ENCODE peak calls at places on chromosomes 4 and X, in seven cellular contexts. Q is pancreas, X is AG09319, L is lower lobe of right lung, J is right lobe of liver, A is fibroblast of pulmonary artery, Z is omental fat pad. E is an unnamed sample.

GRCh38 chr4:152709675-152710438 is 30.1 kb upstream of the TMEM154 start:
- DNase-seq in L (no peak), A (peak; percentile 25), J (no peak), Q (no peak), Z (no peak), X (no peak), E (no peak)

GRCh38 chr4:183455431-183456145 is 11.2 kb downstream of the CDKN2AIP start:
- DNase-seq in A (no peak), Q (no peak), Z (no peak), J (no peak), X (no peak), L (no peak), E (no peak)

GRCh38 chr4:7138223-7139166 is 53.8 kb upstream of the SORCS2 start:
- DNase-seq in X (no peak), Q (no peak), A (no peak), Z (no peak), J (no peak), L (no peak), E (no peak)

GRCh38 chr4:102761478-102761790 is 666 bp upstream of the MANBA start:
- DNase-seq in L (no peak), A (peak; percentile 21), J (no peak), X (no peak), Q (no peak), Z (no peak), E (peak; percentile 27)

GRCh38 chr4:17664755-17665154 is 50.3 kb downstream of the MED28 start:
- DNase-seq in A (no peak), J (no peak), Q (no peak), L (no peak), X (no peak), Z (no peak), E (no peak)

GRCh38 chrX:131812847-131813825 is 210.0 kb upstream of the STK26 start:
- DNase-seq in J (no peak), L (no peak), X (peak; percentile 80), Z (peak; percentile 52), A (no peak), Q (peak; percentile 60), E (peak; percentile 93)

GRCh38 chr4:186726150-186726439 is 2.4 kb upstream of the FAT1 start:
- DNase-seq in J (no peak), A (no peak), Q (no peak), L (no peak), X (no peak), Z (no peak), E (no peak)

GRCh38 chr4:142840516-142841123 is 5.5 kb downstream of the INPP4B start:
- DNase-seq in L (no peak), Z (no peak), J (no peak), X (no peak), Q (no peak), A (peak; percentile 79), E (peak; percentile 65)

GRCh38 chr4:154529737-154530136 is 20.5 kb downstream of the PLRG1 start:
- DNase-seq in Q (no peak), A (no peak), L (no peak), X (no peak), Z (no peak), J (no peak), E (no peak)

GRCh38 chr4:68109891-68110290 is 19.8 kb downstream of the TMPRSS11F start:
- DNase-seq in A (no peak), Q (no peak), Z (no peak), L (no peak), J (no peak), X (no peak), E (no peak)

GRCh38 chr4:74391890-74392478 is 27.0 kb downstream of the EREG start:
- DNase-seq in A (no peak), L (no peak), Q (no peak), X (no peak), J (no peak), Z (no peak), E (no peak)

GRCh38 chr4:71944956-71945355 is 86.8 kb upstream of the NPFFR2 start:
- DNase-seq in L (no peak), Q (no peak), J (no peak), A (peak; percentile 57), X (no peak), Z (no peak), E (peak; percentile 0)

GRCh38 chr4:139300431-139301142 is 718 bp upstream of the NAA15 start:
- DNase-seq in J (no peak), A (peak; percentile 59), Z (no peak), Q (no peak), X (no peak), L (no peak), E (peak; percentile 73)

GRCh38 chrX:153773218-153773611 is 7.6 kb upstream of the SRPK3 start:
- DNase-seq in Q (peak; percentile 27), X (no peak), L (peak; percentile 18), Z (no peak), A (no peak), J (no peak), E (no peak)

GRCh38 chr4:8409271-8410065 is 31.1 kb downstream of the ACOX3 start:
- DNase-seq in J (no peak), Z (no peak), X (no peak), L (peak; percentile 69), Q (no peak), A (peak; percentile 18), E (peak; percentile 76)

GRCh38 chrX:144681501-144681900 is 565.8 kb upstream of the SPANXN1 start:
- DNase-seq in Z (no peak), J (no peak), A (peak; percentile 1), X (no peak), L (no peak), Q (no peak), E (peak; percentile 77)

GRCh38 chrX:1462596-1463251 is 10.0 kb upstream of the ASMTL start:
- DNase-seq in L (peak; percentile 19), Z (no peak), Q (no peak), X (no peak), J (peak; percentile 35), A (peak; percentile 95), E (peak; percentile 61)

GRCh38 chr4:26787461-26788340 is 72.9 kb upstream of the STIM2 start:
- DNase-seq in Q (peak; percentile 77), X (no peak), A (peak; percentile 59), Z (no peak), L (no peak), J (no peak), E (peak; percentile 30)

GRCh38 chr4:125368684-125369083 is 53.9 kb downstream of the FAT4 start:
- DNase-seq in L (no peak), J (no peak), A (peak; percentile 87), Z (no peak), Q (no peak), X (peak; percentile 67), E (peak; percentile 80)

GRCh38 chr4:3679851-3680311 is 86.3 kb upstream of the ADRA2C start:
- DNase-seq in X (no peak), A (no peak), Q (no peak), Z (no peak), J (no peak), L (peak; percentile 48), E (no peak)

GRCh38 chr4:15438939-15439524 is 11.2 kb downstream of the C1QTNF7 start:
- DNase-seq in J (no peak), Z (no peak), X (no peak), Q (no peak), A (no peak), L (no peak), E (no peak)

GRCh38 chr4:153759407-153760226 is at the start of gene RNF175:
- DNase-seq in Z (no peak), L (no peak), A (no peak), X (no peak), J (no peak), Q (no peak), E (no peak)

GRCh38 chrX:9656277-9656676 is 109.4 kb downstream of the GPR143 start:
- DNase-seq in L (no peak), J (no peak), Z (no peak), A (peak; percentile 41), X (no peak), Q (no peak), E (no peak)

GRCh38 chrX:23699636-23700194 is 32.4 kb downstream of the PRDX4 start:
- DNase-seq in Q (no peak), X (no peak), A (peak; percentile 48), L (no peak), J (no peak), Z (peak; percentile 32), E (peak; percentile 34)

GRCh38 chrX:23692166-23692565 is 24.9 kb downstream of the PRDX4 start:
- DNase-seq in Z (no peak), A (no peak), L (no peak), J (no peak), X (no peak), Q (no peak), E (no peak)

DNA sequence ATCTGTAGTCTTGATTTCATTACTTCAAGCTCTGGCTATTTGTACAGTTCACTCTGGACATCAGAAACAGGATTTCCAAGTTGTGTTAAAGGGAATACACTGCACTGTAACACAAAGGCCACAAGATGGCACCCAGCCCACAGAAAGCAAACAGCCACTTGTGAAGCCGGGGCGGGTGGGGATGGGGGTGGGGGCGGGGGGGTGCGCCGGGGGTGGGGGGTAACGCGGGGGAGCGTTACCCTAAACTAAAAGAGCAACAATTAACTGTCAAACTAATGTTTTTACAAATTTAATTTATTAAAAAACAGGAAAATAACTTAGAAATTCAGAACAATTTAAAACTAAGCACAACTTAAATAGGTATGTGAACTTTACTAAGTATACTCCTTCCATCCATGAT is 27.3 kb downstream of the PRDX4 start:
- DNase-seq in Q (peak; percentile 52), Z (no peak), X (peak; percentile 4), L (peak; percentile 50), A (peak; percentile 67), J (peak; percentile 58), E (peak; percentile 56)
- TF ChIP-seq CTCF in Q (peak; percentile 26), Z (no peak), X (peak; percentile 60), L (peak; percentile 48), A (peak; percentile 46), J (peak; percentile 59), E (peak; percentile 47)

GRCh38 chr4:1964443-1964842 is 44.3 kb downstream of the NELFA start:
- DNase-seq in Z (no peak), X (no peak), L (peak; percentile 41), J (no peak), A (no peak), Q (no peak), E (no peak)

GRCh38 chr4:1964971-1965370 is 43.8 kb downstream of the NELFA start:
- DNase-seq in Z (no peak), Q (no peak), A (no peak), J (no peak), X (no peak), L (no peak), E (no peak)

GRCh38 chr4:1968667-1969295 is 40.0 kb downstream of the NELFA start:
- DNase-seq in L (no peak), Q (no peak), Z (no peak), A (no peak), X (no peak), J (no peak), E (no peak)

GRCh38 chr4:1969928-1970723 is 38.6 kb downstream of the NELFA start:
- DNase-seq in Z (no peak), A (no peak), J (no peak), Q (no peak), X (no peak), L (peak; percentile 17), E (no peak)

GRCh38 chr4:1967512-1968149 is 41.1 kb downstream of the NELFA start:
- DNase-seq in X (no peak), A (peak; percentile 11), Z (no peak), L (no peak), Q (no peak), J (no peak), E (peak; percentile 26)
- TF ChIP-seq CTCF in X (no peak), A (no peak), Z (no peak), L (no peak), Q (no peak), J (no peak), E (no peak)

GRCh38 chr4:38757945-38758344 is 24.8 kb downstream of the TLR10 start:
- DNase-seq in A (no peak), Z (no peak), Q (no peak), X (no peak), J (no peak), L (no peak), E (no peak)
- TF ChIP-seq CTCF in A (no peak), Z (no peak), Q (peak; percentile 20), X (no peak), J (peak; percentile 47), L (peak; percentile 25), E (peak; percentile 14)

GRCh38 chr4:175054980-175055379 is 136.8 kb downstream of the ADAM29 start:
- DNase-seq in A (no peak), L (no peak), J (no peak), X (no peak), Z (no peak), Q (no peak), E (no peak)
- TF ChIP-seq CTCF in A (no peak), L (no peak), J (no peak), X (no peak), Z (no peak), Q (no peak), E (no peak)

E was measured in fibroblast of villous mesenchyme.